ENCODE peak calls at places on chromosomes 13 and 19, in five cellular contexts. One of them, this sample, is unnamed.
A peak's percentile ranks its signal among the peaks of the same experiment; 100 is the strongest.

GRCh38 chr13:31394491-31394890 is 194.7 kb downstream of the B3GLCT start:
- DNase-seq in keratinocyte: no peak
- DNase-seq in neural progenitor cell: no peak
- DNase-seq in mammary epithelial cell: peak; percentile 46
- DNase-seq in fibroblast of lung: peak; percentile 69
- DNase-seq in this sample: no peak

GRCh38 chr13:66537417-66537816 is 692.7 kb downstream of the PCDH9 start:
- DNase-seq in keratinocyte: no peak
- DNase-seq in neural progenitor cell: no peak
- DNase-seq in mammary epithelial cell: no peak
- DNase-seq in fibroblast of lung: no peak
- DNase-seq in this sample: no peak

GRCh38 chr13:108266316-108266936 is 3.1 kb upstream of the TNFSF13B start:
- DNase-seq in keratinocyte: no peak
- DNase-seq in neural progenitor cell: no peak
- DNase-seq in mammary epithelial cell: no peak
- DNase-seq in fibroblast of lung: no peak
- DNase-seq in this sample: peak; percentile 95

GRCh38 chr19:44202470-44202869 is 9.9 kb upstream of the ZNF227 start:
- DNase-seq in keratinocyte: no peak
- DNase-seq in neural progenitor cell: no peak
- DNase-seq in mammary epithelial cell: peak; percentile 22
- DNase-seq in fibroblast of lung: no peak
- DNase-seq in this sample: no peak

GRCh38 chr19:17205237-17206140 is 9.7 kb upstream of the USE1 start:
- DNase-seq in keratinocyte: no peak
- DNase-seq in neural progenitor cell: peak; percentile 75
- DNase-seq in mammary epithelial cell: peak; percentile 23
- DNase-seq in fibroblast of lung: peak; percentile 31
- DNase-seq in this sample: peak; percentile 60

GRCh38 chr19:778910-779653 is 18.2 kb upstream of the PTBP1 start:
- DNase-seq in keratinocyte: peak; percentile 78
- DNase-seq in neural progenitor cell: no peak
- DNase-seq in mammary epithelial cell: peak; percentile 95
- DNase-seq in fibroblast of lung: peak; percentile 90
- DNase-seq in this sample: peak; percentile 68

GRCh38 chr13:44231786-44232516 is 141.7 kb upstream of the SERP2 start:
- DNase-seq in keratinocyte: peak; percentile 87
- DNase-seq in neural progenitor cell: no peak
- DNase-seq in mammary epithelial cell: peak; percentile 98
- DNase-seq in fibroblast of lung: peak; percentile 95
- DNase-seq in this sample: no peak

GRCh38 chr13:40786568-40786996 is 2.8 kb upstream of the SLC25A15 start:
- DNase-seq in keratinocyte: no peak
- DNase-seq in neural progenitor cell: no peak
- DNase-seq in mammary epithelial cell: no peak
- DNase-seq in fibroblast of lung: peak; percentile 41
- DNase-seq in this sample: no peak

GRCh38 chr13:90594694-90595093 is 752.8 kb upstream of the MIR17HG start:
- DNase-seq in keratinocyte: peak; percentile 15
- DNase-seq in neural progenitor cell: no peak
- DNase-seq in mammary epithelial cell: peak; percentile 86
- DNase-seq in fibroblast of lung: peak; percentile 51
- DNase-seq in this sample: peak; percentile 66

GRCh38 chr13:33512880-33513554 is 227.5 kb upstream of the STARD13 start:
- DNase-seq in keratinocyte: no peak
- DNase-seq in neural progenitor cell: no peak
- DNase-seq in mammary epithelial cell: no peak
- DNase-seq in fibroblast of lung: no peak
- DNase-seq in this sample: no peak

GRCh38 chr13:101424381-101425155 is 8.3 kb upstream of the NALCN start:
- DNase-seq in keratinocyte: no peak
- DNase-seq in neural progenitor cell: no peak
- DNase-seq in mammary epithelial cell: peak; percentile 61
- DNase-seq in fibroblast of lung: peak; percentile 33
- DNase-seq in this sample: no peak

GRCh38 chr19:58395220-58395978 is at the start of gene RNF225:
- DNase-seq in keratinocyte: no peak
- DNase-seq in neural progenitor cell: no peak
- DNase-seq in mammary epithelial cell: peak; percentile 71
- DNase-seq in fibroblast of lung: no peak
- DNase-seq in this sample: no peak

GRCh38 chr19:40831502-40832430 is 18.5 kb downstream of the CYP2A6 start:
- DNase-seq in keratinocyte: no peak
- DNase-seq in neural progenitor cell: no peak
- DNase-seq in mammary epithelial cell: peak; percentile 81
- DNase-seq in fibroblast of lung: peak; percentile 79
- DNase-seq in this sample: no peak

GRCh38 chr13:97496511-97496910 is 62.5 kb downstream of the RAP2A start:
- DNase-seq in keratinocyte: no peak
- DNase-seq in neural progenitor cell: no peak
- DNase-seq in mammary epithelial cell: no peak
- DNase-seq in fibroblast of lung: no peak
- DNase-seq in this sample: no peak

GRCh38 chr19:1130801-1131717 is 27.3 kb downstream of the GPX4 start:
- DNase-seq in keratinocyte: no peak
- DNase-seq in neural progenitor cell: no peak
- DNase-seq in mammary epithelial cell: no peak
- DNase-seq in fibroblast of lung: no peak
- DNase-seq in this sample: no peak

GRCh38 chr19:19554074-19555023 is 16.3 kb downstream of the CILP2 start:
- DNase-seq in keratinocyte: no peak
- DNase-seq in neural progenitor cell: peak; percentile 85
- DNase-seq in mammary epithelial cell: no peak
- DNase-seq in fibroblast of lung: peak; percentile 36
- DNase-seq in this sample: peak; percentile 61

GRCh38 chr19:35774274-35775045 is 904 bp upstream of the ARHGAP33 start:
- DNase-seq in keratinocyte: no peak
- DNase-seq in neural progenitor cell: peak; percentile 61
- DNase-seq in mammary epithelial cell: no peak
- DNase-seq in fibroblast of lung: no peak
- DNase-seq in this sample: no peak

GRCh38 chr13:74871671-74872070 is 610.3 kb downstream of the TBC1D4 start:
- DNase-seq in keratinocyte: no peak
- DNase-seq in neural progenitor cell: no peak
- DNase-seq in mammary epithelial cell: no peak
- DNase-seq in fibroblast of lung: no peak
- DNase-seq in this sample: no peak

GRCh38 chr19:18221815-18222725 is 4.2 kb downstream of the PDE4C start:
- DNase-seq in keratinocyte: no peak
- DNase-seq in neural progenitor cell: no peak
- DNase-seq in mammary epithelial cell: no peak
- DNase-seq in fibroblast of lung: no peak
- DNase-seq in this sample: no peak

GRCh38 chr19:46428278-46429141 is at the start of gene PNMA8C:
- DNase-seq in keratinocyte: no peak
- DNase-seq in neural progenitor cell: peak; percentile 97
- DNase-seq in mammary epithelial cell: no peak
- DNase-seq in fibroblast of lung: peak; percentile 61
- DNase-seq in this sample: no peak

GRCh38 chr13:50275392-50276063 is 260.3 kb downstream of the KCNRG start:
- DNase-seq in keratinocyte: no peak
- DNase-seq in neural progenitor cell: no peak
- DNase-seq in mammary epithelial cell: peak; percentile 52
- DNase-seq in fibroblast of lung: no peak
- DNase-seq in this sample: no peak

GRCh38 chr19:20321139-20321656 is 154.2 kb downstream of the ZNF486 start:
- DNase-seq in keratinocyte: no peak
- DNase-seq in neural progenitor cell: no peak
- DNase-seq in mammary epithelial cell: no peak
- DNase-seq in fibroblast of lung: no peak
- DNase-seq in this sample: no peak

GRCh38 chr13:41995946-41996345 is 35.0 kb upstream of the VWA8 start:
- DNase-seq in keratinocyte: no peak
- DNase-seq in neural progenitor cell: no peak
- DNase-seq in mammary epithelial cell: peak; percentile 85
- DNase-seq in fibroblast of lung: peak; percentile 90
- DNase-seq in this sample: no peak

GRCh38 chr19:13986348-13986904 is 19.7 kb downstream of the RFX1 start:
- DNase-seq in keratinocyte: no peak
- DNase-seq in neural progenitor cell: peak; percentile 55
- DNase-seq in mammary epithelial cell: no peak
- DNase-seq in fibroblast of lung: no peak
- DNase-seq in this sample: peak; percentile 92

GRCh38 chr19:3782903-3783302 is 3.3 kb downstream of the MATK start:
- DNase-seq in keratinocyte: no peak
- DNase-seq in neural progenitor cell: peak; percentile 1
- DNase-seq in mammary epithelial cell: no peak
- DNase-seq in fibroblast of lung: no peak
- DNase-seq in this sample: no peak

GRCh38 chr19:3785938-3786824 is at the start of gene MATK:
- DNase-seq in keratinocyte: no peak
- DNase-seq in neural progenitor cell: peak; percentile 58
- DNase-seq in mammary epithelial cell: no peak
- DNase-seq in fibroblast of lung: no peak
- DNase-seq in this sample: no peak

GRCh38 chr19:3785464-3785937 is 680 bp downstream of the MATK start:
- DNase-seq in keratinocyte: no peak
- DNase-seq in neural progenitor cell: peak; percentile 2
- DNase-seq in mammary epithelial cell: no peak
- DNase-seq in fibroblast of lung: no peak
- DNase-seq in this sample: no peak

GRCh38 chr19:3783660-3784584 is 2.3 kb downstream of the MATK start:
- DNase-seq in keratinocyte: no peak
- DNase-seq in neural progenitor cell: peak; percentile 60
- DNase-seq in mammary epithelial cell: no peak
- DNase-seq in fibroblast of lung: no peak
- DNase-seq in this sample: no peak

DNA sequence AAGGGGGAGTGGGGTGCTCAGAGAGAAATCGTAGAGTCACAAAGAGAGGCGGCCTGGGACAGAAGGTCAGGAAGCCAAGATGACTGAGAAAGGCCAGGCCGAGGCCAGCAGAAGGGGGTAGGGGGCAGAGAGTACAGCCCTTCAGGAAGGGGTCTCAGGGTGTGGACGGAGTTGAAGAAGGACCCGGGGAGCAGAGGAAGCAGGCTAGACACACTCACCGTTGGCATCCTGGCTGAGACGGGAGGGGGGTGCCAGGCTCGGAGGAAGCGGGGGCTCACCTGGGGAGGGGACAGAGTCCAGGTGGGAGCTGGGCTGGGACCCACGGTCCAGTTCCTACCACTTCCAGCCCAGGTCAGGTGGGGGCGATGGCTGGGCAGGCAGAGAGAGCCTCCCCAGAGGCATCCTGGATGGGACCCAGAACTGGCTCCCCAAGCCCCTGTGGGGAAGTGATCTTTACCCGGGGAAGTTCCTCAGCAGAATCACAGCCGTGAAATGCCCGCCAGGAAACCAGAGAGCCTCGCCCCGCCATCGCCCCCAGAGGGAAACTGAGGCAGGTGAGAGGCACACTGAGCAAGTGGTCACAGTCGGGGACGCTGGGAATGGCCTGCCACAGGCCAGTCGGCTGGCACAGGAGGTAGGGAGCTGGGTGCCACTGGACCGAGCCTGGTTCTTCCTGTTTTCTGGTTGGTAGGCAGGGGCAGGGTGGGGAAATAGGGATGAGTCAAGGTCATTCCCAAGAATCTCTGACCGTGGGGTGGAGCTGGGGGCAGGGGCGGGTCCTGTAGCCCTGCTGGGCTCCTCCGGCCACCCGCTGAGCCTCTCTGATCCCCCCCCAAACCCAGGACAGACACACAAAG is 1.3 kb downstream of the MATK start:
- DNase-seq in keratinocyte: no peak
- DNase-seq in neural progenitor cell: peak; percentile 2
- DNase-seq in mammary epithelial cell: no peak
- DNase-seq in fibroblast of lung: no peak
- DNase-seq in this sample: no peak
- TF ChIP-seq EZH2 in keratinocyte: peak; percentile 28
- TF ChIP-seq EZH2 in neural progenitor cell: no peak
- TF ChIP-seq EZH2 in mammary epithelial cell: no peak
- TF ChIP-seq EZH2 in fibroblast of lung: no peak
- TF ChIP-seq EZH2 in this sample: no peak

GRCh38 chr13:100106005-100106404 is 17.1 kb downstream of the PCCA start:
- DNase-seq in keratinocyte: no peak
- DNase-seq in neural progenitor cell: no peak
- DNase-seq in mammary epithelial cell: peak; percentile 31
- DNase-seq in fibroblast of lung: peak; percentile 47
- DNase-seq in this sample: no peak
- TF ChIP-seq CTCF in keratinocyte: no peak
- TF ChIP-seq CTCF in neural progenitor cell: no peak
- TF ChIP-seq CTCF in mammary epithelial cell: no peak
- TF ChIP-seq CTCF in fibroblast of lung: no peak
- TF ChIP-seq CTCF in this sample: no peak

DNA sequence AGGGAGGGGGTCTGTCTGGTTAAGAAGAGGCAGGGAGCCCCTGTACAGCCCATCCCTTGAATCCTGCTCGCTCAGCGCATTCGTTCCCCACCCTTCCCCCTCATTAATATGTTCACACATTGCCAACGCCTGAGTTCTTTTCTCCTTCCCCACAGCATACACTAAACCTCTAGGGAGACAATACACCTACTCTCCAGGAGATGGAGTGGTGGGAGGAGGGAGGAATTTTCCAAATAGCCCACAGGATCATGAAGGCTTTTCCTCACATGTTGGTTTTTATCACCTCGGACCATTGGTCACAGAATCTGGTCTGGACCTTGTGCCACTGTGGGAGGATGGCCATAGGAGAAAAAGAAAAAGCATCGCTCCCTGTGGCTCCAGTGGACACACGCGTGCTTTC is 294.9 kb downstream of the SHISA2 start:
- DNase-seq in keratinocyte: no peak
- DNase-seq in neural progenitor cell: peak; percentile 45
- DNase-seq in mammary epithelial cell: no peak
- DNase-seq in fibroblast of lung: no peak
- DNase-seq in this sample: no peak
- H3K27me3 ChIP-seq in keratinocyte: no peaks in the 10 kb centered on the region
- H3K27me3 ChIP-seq in neural progenitor cell: no peaks in the 10 kb centered on the region
- H3K27me3 ChIP-seq in mammary epithelial cell: no peaks in the 10 kb centered on the region
- H3K27me3 ChIP-seq in fibroblast of lung: no peaks in the 10 kb centered on the region
- H3K27me3 ChIP-seq in this sample: no peaks in the 10 kb centered on the region

GRCh38 chr19:51326216-51327065 is 15.0 kb downstream of the IGLON5 start:
- DNase-seq in keratinocyte: no peak
- DNase-seq in neural progenitor cell: no peak
- DNase-seq in mammary epithelial cell: no peak
- DNase-seq in fibroblast of lung: no peak
- DNase-seq in this sample: no peak

GRCh38 chr19:51330366-51330765 is 11.6 kb downstream of the VSIG10L start:
- DNase-seq in keratinocyte: no peak
- DNase-seq in neural progenitor cell: no peak
- DNase-seq in mammary epithelial cell: no peak
- DNase-seq in fibroblast of lung: no peak
- DNase-seq in this sample: no peak

GRCh38 chr19:51329411-51329810 is 12.5 kb downstream of the VSIG10L start:
- DNase-seq in keratinocyte: no peak
- DNase-seq in neural progenitor cell: no peak
- DNase-seq in mammary epithelial cell: no peak
- DNase-seq in fibroblast of lung: no peak
- DNase-seq in this sample: no peak

GRCh38 chr19:51325161-51325979 is 13.9 kb downstream of the IGLON5 start:
- DNase-seq in keratinocyte: no peak
- DNase-seq in neural progenitor cell: no peak
- DNase-seq in mammary epithelial cell: no peak
- DNase-seq in fibroblast of lung: no peak
- DNase-seq in this sample: no peak

GRCh38 chr19:51327066-51327985 is 14.6 kb downstream of the VSIG10L start:
- DNase-seq in keratinocyte: no peak
- DNase-seq in neural progenitor cell: peak; percentile 84
- DNase-seq in mammary epithelial cell: peak; percentile 31
- DNase-seq in fibroblast of lung: no peak
- DNase-seq in this sample: peak; percentile 70
- TF ChIP-seq EZH2 in keratinocyte: peak; percentile 74
- TF ChIP-seq EZH2 in neural progenitor cell: no peak
- TF ChIP-seq EZH2 in mammary epithelial cell: no peak
- TF ChIP-seq EZH2 in fibroblast of lung: no peak
- TF ChIP-seq EZH2 in this sample: no peak